ENCODE peak calls at places on chromosomes 1 and 21, in seven cellular contexts. One of them, this sample, is unnamed.

GRCh38 chr1:246367046-246367445 is 140.0 kb downstream of the SMYD3 start:
- DNase-seq in mesenchymal stem cell: peak; percentile 35
- DNase-seq in Caki2: no peak
- DNase-seq in GM04504: no peak
- DNase-seq in fibroblast of lung: peak; percentile 11
- DNase-seq in lower lobe of right lung: no peak
- DNase-seq in stimulated activated CD4-positive, alpha-beta T cell treated with anti-CD3 and anti-CD28 coated beads, Interleukin-4, amount 100 ng/mL, for 48 hours: no peak
- DNase-seq in this sample: no peak

GRCh38 chr1:50681931-50682330 is 258.7 kb upstream of the DMRTA2 start:
- DNase-seq in lower lobe of right lung: no peak
- DNase-seq in Caki2: no peak
- DNase-seq in GM04504: no peak
- DNase-seq in fibroblast of lung: no peak
- DNase-seq in mesenchymal stem cell: no peak
- DNase-seq in stimulated activated CD4-positive, alpha-beta T cell treated with anti-CD3 and anti-CD28 coated beads, Interleukin-4, amount 100 ng/mL, for 48 hours: no peak
- DNase-seq in this sample: no peak

GRCh38 chr1:11484321-11484655 is 5.3 kb downstream of the DISP3 start:
- DNase-seq in Caki2: no peak
- DNase-seq in fibroblast of lung: no peak
- DNase-seq in lower lobe of right lung: no peak
- DNase-seq in stimulated activated CD4-positive, alpha-beta T cell treated with anti-CD3 and anti-CD28 coated beads, Interleukin-4, amount 100 ng/mL, for 48 hours: no peak
- DNase-seq in GM04504: no peak
- DNase-seq in mesenchymal stem cell: no peak
- DNase-seq in this sample: no peak

GRCh38 chr1:26210471-26210870 is 20.1 kb downstream of the CATSPER4 start:
- DNase-seq in fibroblast of lung: no peak
- DNase-seq in mesenchymal stem cell: no peak
- DNase-seq in GM04504: no peak
- DNase-seq in Caki2: no peak
- DNase-seq in lower lobe of right lung: no peak
- DNase-seq in stimulated activated CD4-positive, alpha-beta T cell treated with anti-CD3 and anti-CD28 coated beads, Interleukin-4, amount 100 ng/mL, for 48 hours: no peak
- DNase-seq in this sample: no peak

GRCh38 chr1:153360592-153360991 is 2.9 kb downstream of the S100A9 start:
- DNase-seq in lower lobe of right lung: no peak
- DNase-seq in mesenchymal stem cell: no peak
- DNase-seq in Caki2: no peak
- DNase-seq in stimulated activated CD4-positive, alpha-beta T cell treated with anti-CD3 and anti-CD28 coated beads, Interleukin-4, amount 100 ng/mL, for 48 hours: no peak
- DNase-seq in GM04504: no peak
- DNase-seq in fibroblast of lung: no peak
- DNase-seq in this sample: no peak

GRCh38 chr1:68218485-68218884 is 13.8 kb downstream of the WLS start:
- DNase-seq in Caki2: no peak
- DNase-seq in fibroblast of lung: no peak
- DNase-seq in GM04504: no peak
- DNase-seq in stimulated activated CD4-positive, alpha-beta T cell treated with anti-CD3 and anti-CD28 coated beads, Interleukin-4, amount 100 ng/mL, for 48 hours: no peak
- DNase-seq in mesenchymal stem cell: no peak
- DNase-seq in lower lobe of right lung: no peak
- DNase-seq in this sample: no peak

GRCh38 chr1:164560076-164560475 is 1.1 kb downstream of the PBX1 start:
- DNase-seq in Caki2: no peak
- DNase-seq in GM04504: no peak
- DNase-seq in stimulated activated CD4-positive, alpha-beta T cell treated with anti-CD3 and anti-CD28 coated beads, Interleukin-4, amount 100 ng/mL, for 48 hours: no peak
- DNase-seq in lower lobe of right lung: no peak
- DNase-seq in fibroblast of lung: peak; percentile 48
- DNase-seq in mesenchymal stem cell: peak; percentile 54
- DNase-seq in this sample: no peak

GRCh38 chr1:31306278-31306677 is 9.4 kb downstream of the ZCCHC17 start:
- DNase-seq in fibroblast of lung: peak; percentile 98
- DNase-seq in stimulated activated CD4-positive, alpha-beta T cell treated with anti-CD3 and anti-CD28 coated beads, Interleukin-4, amount 100 ng/mL, for 48 hours: no peak
- DNase-seq in Caki2: peak; percentile 19
- DNase-seq in GM04504: peak; percentile 72
- DNase-seq in lower lobe of right lung: no peak
- DNase-seq in mesenchymal stem cell: peak; percentile 96
- DNase-seq in this sample: no peak

GRCh38 chr1:97668945-97669344 is 251.9 kb downstream of the DPYD start:
- DNase-seq in Caki2: peak; percentile 6
- DNase-seq in mesenchymal stem cell: peak; percentile 5
- DNase-seq in fibroblast of lung: peak; percentile 42
- DNase-seq in lower lobe of right lung: no peak
- DNase-seq in stimulated activated CD4-positive, alpha-beta T cell treated with anti-CD3 and anti-CD28 coated beads, Interleukin-4, amount 100 ng/mL, for 48 hours: no peak
- DNase-seq in GM04504: peak; percentile 32
- DNase-seq in this sample: no peak

GRCh38 chr1:15866696-15867687 is 19.5 kb downstream of the SPEN start:
- DNase-seq in GM04504: no peak
- DNase-seq in lower lobe of right lung: no peak
- DNase-seq in Caki2: no peak
- DNase-seq in stimulated activated CD4-positive, alpha-beta T cell treated with anti-CD3 and anti-CD28 coated beads, Interleukin-4, amount 100 ng/mL, for 48 hours: no peak
- DNase-seq in mesenchymal stem cell: peak; percentile 38
- DNase-seq in fibroblast of lung: peak; percentile 48
- DNase-seq in this sample: no peak

GRCh38 chr1:225828706-225829344 is 18.9 kb downstream of the EPHX1 start:
- DNase-seq in lower lobe of right lung: no peak
- DNase-seq in GM04504: no peak
- DNase-seq in Caki2: no peak
- DNase-seq in stimulated activated CD4-positive, alpha-beta T cell treated with anti-CD3 and anti-CD28 coated beads, Interleukin-4, amount 100 ng/mL, for 48 hours: no peak
- DNase-seq in fibroblast of lung: no peak
- DNase-seq in mesenchymal stem cell: no peak
- DNase-seq in this sample: no peak

GRCh38 chr1:37676281-37677243 is 15.8 kb upstream of the CDCA8 start:
- DNase-seq in stimulated activated CD4-positive, alpha-beta T cell treated with anti-CD3 and anti-CD28 coated beads, Interleukin-4, amount 100 ng/mL, for 48 hours: no peak
- DNase-seq in lower lobe of right lung: no peak
- DNase-seq in mesenchymal stem cell: no peak
- DNase-seq in fibroblast of lung: no peak
- DNase-seq in Caki2: no peak
- DNase-seq in GM04504: peak; percentile 44
- DNase-seq in this sample: no peak

GRCh38 chr1:43448955-43449707 is 4.6 kb downstream of the HYI start:
- DNase-seq in lower lobe of right lung: no peak
- DNase-seq in fibroblast of lung: no peak
- DNase-seq in Caki2: no peak
- DNase-seq in mesenchymal stem cell: no peak
- DNase-seq in GM04504: no peak
- DNase-seq in stimulated activated CD4-positive, alpha-beta T cell treated with anti-CD3 and anti-CD28 coated beads, Interleukin-4, amount 100 ng/mL, for 48 hours: no peak
- DNase-seq in this sample: no peak

GRCh38 chr1:15852036-15852827 is 4.7 kb downstream of the SPEN start:
- DNase-seq in fibroblast of lung: no peak
- DNase-seq in lower lobe of right lung: no peak
- DNase-seq in Caki2: no peak
- DNase-seq in stimulated activated CD4-positive, alpha-beta T cell treated with anti-CD3 and anti-CD28 coated beads, Interleukin-4, amount 100 ng/mL, for 48 hours: no peak
- DNase-seq in GM04504: no peak
- DNase-seq in mesenchymal stem cell: no peak
- DNase-seq in this sample: no peak

GRCh38 chr1:100530901-100531487 is 6.9 kb upstream of the GPR88 start:
- DNase-seq in GM04504: peak; percentile 17
- DNase-seq in stimulated activated CD4-positive, alpha-beta T cell treated with anti-CD3 and anti-CD28 coated beads, Interleukin-4, amount 100 ng/mL, for 48 hours: no peak
- DNase-seq in Caki2: no peak
- DNase-seq in mesenchymal stem cell: peak; percentile 75
- DNase-seq in fibroblast of lung: peak; percentile 92
- DNase-seq in lower lobe of right lung: no peak
- DNase-seq in this sample: no peak

GRCh38 chr1:111989531-111990025 is at the start of gene KCND3:
- DNase-seq in fibroblast of lung: peak; percentile 4
- DNase-seq in lower lobe of right lung: peak; percentile 50
- DNase-seq in stimulated activated CD4-positive, alpha-beta T cell treated with anti-CD3 and anti-CD28 coated beads, Interleukin-4, amount 100 ng/mL, for 48 hours: no peak
- DNase-seq in GM04504: no peak
- DNase-seq in Caki2: no peak
- DNase-seq in mesenchymal stem cell: peak; percentile 11
- DNase-seq in this sample: no peak

GRCh38 chr1:246681822-246682221 is 42.4 kb upstream of the SCCPDH start:
- DNase-seq in lower lobe of right lung: no peak
- DNase-seq in Caki2: no peak
- DNase-seq in fibroblast of lung: peak; percentile 31
- DNase-seq in GM04504: no peak
- DNase-seq in mesenchymal stem cell: peak; percentile 57
- DNase-seq in stimulated activated CD4-positive, alpha-beta T cell treated with anti-CD3 and anti-CD28 coated beads, Interleukin-4, amount 100 ng/mL, for 48 hours: no peak
- DNase-seq in this sample: no peak

GRCh38 chr1:112841825-112842224 is 114.2 kb downstream of the SLC16A1 start:
- DNase-seq in stimulated activated CD4-positive, alpha-beta T cell treated with anti-CD3 and anti-CD28 coated beads, Interleukin-4, amount 100 ng/mL, for 48 hours: no peak
- DNase-seq in GM04504: no peak
- DNase-seq in Caki2: no peak
- DNase-seq in mesenchymal stem cell: no peak
- DNase-seq in lower lobe of right lung: no peak
- DNase-seq in fibroblast of lung: no peak
- DNase-seq in this sample: no peak

GRCh38 chr1:213374369-213374768 is 323.3 kb downstream of the RPS6KC1 start:
- DNase-seq in GM04504: peak; percentile 9
- DNase-seq in stimulated activated CD4-positive, alpha-beta T cell treated with anti-CD3 and anti-CD28 coated beads, Interleukin-4, amount 100 ng/mL, for 48 hours: peak; percentile 56
- DNase-seq in lower lobe of right lung: peak; percentile 52
- DNase-seq in Caki2: peak; percentile 21
- DNase-seq in mesenchymal stem cell: peak; percentile 37
- DNase-seq in fibroblast of lung: peak; percentile 50
- DNase-seq in this sample: peak; percentile 37

GRCh38 chr21:42307106-42307505 is 8.1 kb downstream of the TFF3 start:
- DNase-seq in GM04504: no peak
- DNase-seq in Caki2: no peak
- DNase-seq in fibroblast of lung: no peak
- DNase-seq in lower lobe of right lung: no peak
- DNase-seq in mesenchymal stem cell: no peak
- DNase-seq in stimulated activated CD4-positive, alpha-beta T cell treated with anti-CD3 and anti-CD28 coated beads, Interleukin-4, amount 100 ng/mL, for 48 hours: no peak
- DNase-seq in this sample: no peak

GRCh38 chr1:3733603-3734591 is 18.4 kb upstream of the CCDC27 start:
- DNase-seq in lower lobe of right lung: no peak
- DNase-seq in mesenchymal stem cell: no peak
- DNase-seq in stimulated activated CD4-positive, alpha-beta T cell treated with anti-CD3 and anti-CD28 coated beads, Interleukin-4, amount 100 ng/mL, for 48 hours: no peak
- DNase-seq in fibroblast of lung: no peak
- DNase-seq in Caki2: no peak
- DNase-seq in GM04504: no peak
- DNase-seq in this sample: no peak

GRCh38 chr1:204261746-204262505 is 48.1 kb upstream of the GOLT1A start:
- DNase-seq in fibroblast of lung: peak; percentile 56
- DNase-seq in GM04504: no peak
- DNase-seq in lower lobe of right lung: no peak
- DNase-seq in mesenchymal stem cell: peak; percentile 68
- DNase-seq in Caki2: no peak
- DNase-seq in stimulated activated CD4-positive, alpha-beta T cell treated with anti-CD3 and anti-CD28 coated beads, Interleukin-4, amount 100 ng/mL, for 48 hours: no peak
- DNase-seq in this sample: no peak

GRCh38 chr21:46109251-46110221 is 11.6 kb downstream of the COL6A2 start:
- DNase-seq in mesenchymal stem cell: peak; percentile 14
- DNase-seq in stimulated activated CD4-positive, alpha-beta T cell treated with anti-CD3 and anti-CD28 coated beads, Interleukin-4, amount 100 ng/mL, for 48 hours: no peak
- DNase-seq in GM04504: no peak
- DNase-seq in Caki2: no peak
- DNase-seq in fibroblast of lung: no peak
- DNase-seq in lower lobe of right lung: no peak
- DNase-seq in this sample: no peak

GRCh38 chr1:156104065-156104810 is 10.3 kb upstream of the LMNA start:
- DNase-seq in mesenchymal stem cell: peak; percentile 98
- DNase-seq in GM04504: peak; percentile 84
- DNase-seq in stimulated activated CD4-positive, alpha-beta T cell treated with anti-CD3 and anti-CD28 coated beads, Interleukin-4, amount 100 ng/mL, for 48 hours: no peak
- DNase-seq in Caki2: peak; percentile 88
- DNase-seq in fibroblast of lung: peak; percentile 90
- DNase-seq in lower lobe of right lung: peak; percentile 85
- DNase-seq in this sample: no peak

GRCh38 chr1:232378266-232379041 is 251.5 kb downstream of the SIPA1L2 start:
- DNase-seq in GM04504: no peak
- DNase-seq in stimulated activated CD4-positive, alpha-beta T cell treated with anti-CD3 and anti-CD28 coated beads, Interleukin-4, amount 100 ng/mL, for 48 hours: no peak
- DNase-seq in Caki2: no peak
- DNase-seq in fibroblast of lung: no peak
- DNase-seq in lower lobe of right lung: no peak
- DNase-seq in mesenchymal stem cell: no peak
- DNase-seq in this sample: no peak

GRCh38 chr1:197783510-197783948 is 8.2 kb upstream of the DENND1B start:
- DNase-seq in Caki2: no peak
- DNase-seq in GM04504: peak; percentile 51
- DNase-seq in stimulated activated CD4-positive, alpha-beta T cell treated with anti-CD3 and anti-CD28 coated beads, Interleukin-4, amount 100 ng/mL, for 48 hours: no peak
- DNase-seq in mesenchymal stem cell: peak; percentile 36
- DNase-seq in lower lobe of right lung: no peak
- DNase-seq in fibroblast of lung: peak; percentile 12
- DNase-seq in this sample: no peak

GRCh38 chr1:117802546-117803257 is 126.7 kb downstream of the GDAP2 start:
- DNase-seq in GM04504: no peak
- DNase-seq in fibroblast of lung: no peak
- DNase-seq in mesenchymal stem cell: peak; percentile 58
- DNase-seq in lower lobe of right lung: no peak
- DNase-seq in Caki2: no peak
- DNase-seq in stimulated activated CD4-positive, alpha-beta T cell treated with anti-CD3 and anti-CD28 coated beads, Interleukin-4, amount 100 ng/mL, for 48 hours: no peak
- DNase-seq in this sample: no peak

GRCh38 chr1:7418442-7419080 is 352.5 kb upstream of the VAMP3 start:
- DNase-seq in mesenchymal stem cell: no peak
- DNase-seq in GM04504: no peak
- DNase-seq in lower lobe of right lung: no peak
- DNase-seq in stimulated activated CD4-positive, alpha-beta T cell treated with anti-CD3 and anti-CD28 coated beads, Interleukin-4, amount 100 ng/mL, for 48 hours: no peak
- DNase-seq in Caki2: no peak
- DNase-seq in fibroblast of lung: no peak
- DNase-seq in this sample: no peak

GRCh38 chr1:30172757-30173156 is 550.6 kb downstream of the MATN1 start:
- DNase-seq in stimulated activated CD4-positive, alpha-beta T cell treated with anti-CD3 and anti-CD28 coated beads, Interleukin-4, amount 100 ng/mL, for 48 hours: no peak
- DNase-seq in mesenchymal stem cell: no peak
- DNase-seq in fibroblast of lung: no peak
- DNase-seq in Caki2: no peak
- DNase-seq in lower lobe of right lung: no peak
- DNase-seq in GM04504: no peak
- DNase-seq in this sample: no peak

GRCh38 chr1:167249702-167250101 is 29.0 kb downstream of the POU2F1 start:
- DNase-seq in GM04504: no peak
- DNase-seq in lower lobe of right lung: no peak
- DNase-seq in mesenchymal stem cell: no peak
- DNase-seq in Caki2: no peak
- DNase-seq in fibroblast of lung: no peak
- DNase-seq in stimulated activated CD4-positive, alpha-beta T cell treated with anti-CD3 and anti-CD28 coated beads, Interleukin-4, amount 100 ng/mL, for 48 hours: no peak
- DNase-seq in this sample: no peak

GRCh38 chr1:204874274-204874673 is 3.6 kb downstream of the NFASC start:
- DNase-seq in GM04504: no peak
- DNase-seq in mesenchymal stem cell: no peak
- DNase-seq in lower lobe of right lung: no peak
- DNase-seq in stimulated activated CD4-positive, alpha-beta T cell treated with anti-CD3 and anti-CD28 coated beads, Interleukin-4, amount 100 ng/mL, for 48 hours: no peak
- DNase-seq in Caki2: no peak
- DNase-seq in fibroblast of lung: no peak
- DNase-seq in this sample: peak; percentile 26

GRCh38 chr1:165255226-165255625 is 101.3 kb downstream of the LMX1A start:
- DNase-seq in mesenchymal stem cell: no peak
- DNase-seq in stimulated activated CD4-positive, alpha-beta T cell treated with anti-CD3 and anti-CD28 coated beads, Interleukin-4, amount 100 ng/mL, for 48 hours: no peak
- DNase-seq in lower lobe of right lung: no peak
- DNase-seq in Caki2: no peak
- DNase-seq in fibroblast of lung: no peak
- DNase-seq in GM04504: no peak
- DNase-seq in this sample: no peak

GRCh38 chr1:203168991-203169390 is 6.6 kb downstream of the MYBPH start:
- DNase-seq in GM04504: no peak
- DNase-seq in lower lobe of right lung: no peak
- DNase-seq in mesenchymal stem cell: no peak
- DNase-seq in Caki2: no peak
- DNase-seq in fibroblast of lung: no peak
- DNase-seq in stimulated activated CD4-positive, alpha-beta T cell treated with anti-CD3 and anti-CD28 coated beads, Interleukin-4, amount 100 ng/mL, for 48 hours: no peak
- DNase-seq in this sample: no peak

GRCh38 chr21:16519656-16520055 is 789.9 kb downstream of the USP25 start:
- DNase-seq in fibroblast of lung: peak; percentile 13
- DNase-seq in mesenchymal stem cell: no peak
- DNase-seq in lower lobe of right lung: no peak
- DNase-seq in GM04504: no peak
- DNase-seq in Caki2: no peak
- DNase-seq in stimulated activated CD4-positive, alpha-beta T cell treated with anti-CD3 and anti-CD28 coated beads, Interleukin-4, amount 100 ng/mL, for 48 hours: no peak
- DNase-seq in this sample: no peak

This sample was measured in caudate nucleus.